ENCODE peak calls at places on chromosome 11, in six cellular contexts. F is GM23248, C is hepatocyte, K is PC-3, W is GM23338, U is PC-9. L is an unnamed sample. For H3K9me2, H3K4me1 and H3K27me3, the result is how much of the 10 kb centered on the place peaks cover.

GRCh38 chr11:126334665-126335462 is 20.6 kb upstream of the ST3GAL4 start:
- DNase-seq in U (no peak), C (no peak), W (no peak), F (peak), K (peak), L (no peak)

GRCh38 chr11:112318193-112318592 is 57.5 kb upstream of the PLET1 start:
- DNase-seq in U (no peak), C (peak), F (peak), K (peak), W (no peak), L (no peak)

GRCh38 chr11:69088676-69089146 is 40.0 kb downstream of the TPCN2 start:
- DNase-seq in K (peak), U (peak), C (peak), F (peak), W (peak), L (peak)

GRCh38 chr11:99548264-99548663 is 527.5 kb downstream of the CNTN5 start:
- DNase-seq in C (no peak), K (peak), W (no peak), U (no peak), F (no peak), L (no peak)

GRCh38 chr11:114081641-114082414 is 22.3 kb downstream of the ZBTB16 start:
- DNase-seq in K (no peak), F (peak), U (no peak), W (no peak), C (peak), L (no peak)

GRCh38 chr11:128872094-128872493 is 5.0 kb upstream of the KCNJ1 start:
- DNase-seq in F (no peak), W (peak), K (no peak), C (no peak), U (no peak), L (no peak)

GRCh38 chr11:116461789-116462188 is 311.0 kb downstream of the BUD13 start:
- DNase-seq in F (peak), W (peak), U (no peak), K (no peak), C (no peak), L (no peak)

GRCh38 chr11:26830757-26831156 is 108.9 kb upstream of the SLC5A12 start:
- DNase-seq in C (no peak), K (no peak), U (no peak), W (no peak), F (no peak), L (no peak)

GRCh38 chr11:113572349-113572748 is 97.2 kb upstream of the DRD2 start:
- DNase-seq in F (no peak), C (no peak), K (no peak), U (no peak), W (no peak), L (no peak)

GRCh38 chr11:43268786-43269185 is 43.0 kb upstream of the API5 start:
- DNase-seq in F (no peak), U (no peak), W (peak), K (no peak), C (no peak), L (no peak)

GRCh38 chr11:86551286-86551685 is 121.1 kb downstream of the ME3 start:
- DNase-seq in K (peak), C (peak), U (no peak), W (no peak), F (peak), L (no peak)

GRCh38 chr11:15893080-15893492 is 463.3 kb downstream of the SOX6 start:
- DNase-seq in K (peak), F (no peak), U (peak), W (no peak), C (peak), L (no peak)

GRCh38 chr11:45933131-45933821 is 10.8 kb downstream of the LARGE2 start:
- DNase-seq in C (peak), W (no peak), K (peak), F (peak), U (no peak), L (peak)

GRCh38 chr11:11171854-11172253 is 181.2 kb downstream of the CSNK2A3 start:
- DNase-seq in K (no peak), W (no peak), F (no peak), C (no peak), U (no peak), L (peak)

GRCh38 chr11:65920035-65920802 is 993 bp downstream of the DRAP1 start:
- DNase-seq in F (peak), K (peak), C (no peak), U (no peak), W (no peak), L (no peak)

GRCh38 chr11:65922565-65922964 is 3.3 kb downstream of the DRAP1 start:
- DNase-seq in F (no peak), K (no peak), W (no peak), C (no peak), U (no peak), L (no peak)

GRCh38 chr11:65919151-65920034 is at the start of gene DRAP1:
- DNase-seq in C (peak), W (peak), F (peak), U (peak), K (peak), L (peak)

GRCh38 chr11:65921033-65921555 is 1.9 kb downstream of the DRAP1 start:
- DNase-seq in F (peak), U (no peak), K (no peak), W (no peak), C (no peak), L (no peak)

GRCh38 chr11:65921876-65922275 is 2.6 kb downstream of the DRAP1 start:
- DNase-seq in W (no peak), U (no peak), C (no peak), K (no peak), F (no peak), L (no peak)
- H3K9me2 ChIP-seq in W (under half), U (under half), C (under half), K (under half), F (under half), L (under half)

DNA sequence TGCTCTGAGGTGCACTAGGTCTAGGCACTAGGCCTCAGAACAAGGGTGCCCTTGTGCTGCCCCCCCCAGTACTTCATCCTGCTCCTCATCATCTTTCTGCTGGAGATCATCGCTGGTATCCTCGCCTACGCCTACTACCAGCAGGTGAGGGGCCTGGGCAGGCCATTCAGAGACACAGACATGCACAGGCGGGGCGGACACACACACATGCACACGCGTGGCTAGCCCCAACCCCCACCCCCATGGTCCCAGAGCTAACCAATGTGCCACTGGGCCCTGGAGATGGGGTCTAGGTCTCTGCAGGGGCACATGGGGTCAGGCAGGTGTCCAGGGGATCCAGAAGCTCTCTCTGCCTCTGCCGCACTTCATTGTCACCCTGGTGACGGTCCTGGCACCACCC is 3.9 kb downstream of the CD151 start:
- DNase-seq in W (no peak), C (no peak), K (no peak), U (no peak), F (no peak), L (no peak)
- H3K4me1 ChIP-seq in W (under half), C (under half), K (under half), U (under half), F (under half), L (under half)

GRCh38 chr11:1732421-1733008 is 17.9 kb downstream of the IFITM10 start:
- DNase-seq in C (no peak), K (peak), F (peak), W (no peak), U (no peak), L (no peak)
- H3K27me3 ChIP-seq in C (under half), K (under half), F (under half), W (under half), U (under half), L (under half)

DNA sequence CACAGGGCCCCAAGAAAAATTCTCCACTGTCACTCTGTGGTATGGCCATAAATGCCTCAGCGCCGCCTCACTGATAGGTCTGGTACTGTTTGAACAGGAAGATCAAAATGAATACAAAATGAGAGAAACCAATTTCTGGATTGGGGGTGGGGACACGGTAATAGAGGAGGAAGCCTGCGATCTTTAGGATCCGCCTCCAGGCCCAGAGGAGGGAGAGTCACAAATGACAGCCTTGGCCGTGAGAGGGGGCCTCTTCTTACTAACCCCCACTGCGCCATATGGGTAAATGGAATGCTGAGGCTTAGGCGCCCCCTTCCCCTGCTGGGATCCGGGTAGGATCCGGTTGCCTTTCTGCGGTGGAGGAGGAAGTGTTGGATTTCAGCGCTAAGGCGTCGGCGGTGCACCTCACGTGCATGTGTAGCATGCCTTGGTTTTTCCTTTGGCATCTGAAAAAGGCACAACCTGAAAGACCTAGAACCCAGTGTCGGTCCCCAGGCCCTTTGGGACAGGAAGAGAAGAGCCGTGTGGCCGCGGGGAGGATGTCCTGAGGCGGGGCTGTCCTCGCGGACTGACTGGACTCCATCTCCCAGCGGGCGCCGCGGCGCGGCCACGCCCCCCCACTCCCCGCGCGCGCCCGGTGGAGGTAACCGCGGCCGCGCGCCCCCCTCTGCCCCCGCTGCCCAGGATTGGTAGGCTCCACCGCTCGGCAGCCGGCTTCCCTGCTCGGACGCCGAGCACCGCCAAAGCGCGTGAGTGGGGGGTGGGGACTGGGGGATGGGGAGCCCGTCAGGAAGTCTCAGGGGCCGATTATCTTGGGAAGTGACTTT is 718 bp upstream of the MADD start:
- DNase-seq in C (peak), F (peak), W (peak), U (peak), K (peak), L (peak)
- H3K9me2 ChIP-seq in C (under half), F (under half), W (under half), U (under half), K (under half), L (under half)

L was measured in Karpas-422.